ENCODE peak calls at places on chromosomes 1 and 21, in seven cellular contexts. One of them, this sample, is unnamed.

GRCh38 chr1:189117072-189117770 is 1360.4 kb downstream of the BRINP3 start:
- DNase-seq in fibroblast of pulmonary artery: no peak
- DNase-seq in fibroblast of mammary gland: no peak
- DNase-seq in transverse colon: no peak
- DNase-seq in PC-9: no peak
- DNase-seq in ascending aorta: no peak
- DNase-seq in pancreas: no peak
- DNase-seq in this sample: no peak

GRCh38 chr1:154812911-154813816 is 56.9 kb downstream of the KCNN3 start:
- DNase-seq in fibroblast of mammary gland: peak; percentile 17
- DNase-seq in pancreas: no peak
- DNase-seq in transverse colon: no peak
- DNase-seq in PC-9: no peak
- DNase-seq in fibroblast of pulmonary artery: peak; percentile 53
- DNase-seq in ascending aorta: no peak
- DNase-seq in this sample: no peak

GRCh38 chr1:101302831-101303511 is 66.2 kb downstream of the S1PR1 start:
- DNase-seq in fibroblast of mammary gland: peak; percentile 51
- DNase-seq in transverse colon: no peak
- DNase-seq in fibroblast of pulmonary artery: peak; percentile 39
- DNase-seq in ascending aorta: no peak
- DNase-seq in PC-9: no peak
- DNase-seq in pancreas: no peak
- DNase-seq in this sample: no peak

GRCh38 chr1:185464788-185465187 is 147.7 kb upstream of the IVNS1ABP start:
- DNase-seq in fibroblast of pulmonary artery: no peak
- DNase-seq in pancreas: no peak
- DNase-seq in transverse colon: no peak
- DNase-seq in ascending aorta: no peak
- DNase-seq in fibroblast of mammary gland: no peak
- DNase-seq in PC-9: no peak
- DNase-seq in this sample: no peak

GRCh38 chr1:160177667-160178066 is 12.7 kb upstream of the CASQ1 start:
- DNase-seq in PC-9: no peak
- DNase-seq in fibroblast of mammary gland: no peak
- DNase-seq in pancreas: no peak
- DNase-seq in transverse colon: no peak
- DNase-seq in fibroblast of pulmonary artery: no peak
- DNase-seq in ascending aorta: no peak
- DNase-seq in this sample: no peak

GRCh38 chr1:234968470-234968869 is 160.2 kb downstream of the TOMM20 start:
- DNase-seq in transverse colon: no peak
- DNase-seq in fibroblast of mammary gland: no peak
- DNase-seq in ascending aorta: no peak
- DNase-seq in PC-9: no peak
- DNase-seq in pancreas: no peak
- DNase-seq in fibroblast of pulmonary artery: no peak
- DNase-seq in this sample: no peak

GRCh38 chr21:34671891-34672290 is 3.1 kb downstream of the CLIC6 start:
- DNase-seq in fibroblast of pulmonary artery: no peak
- DNase-seq in fibroblast of mammary gland: no peak
- DNase-seq in pancreas: no peak
- DNase-seq in PC-9: no peak
- DNase-seq in transverse colon: no peak
- DNase-seq in ascending aorta: no peak
- DNase-seq in this sample: no peak

GRCh38 chr1:221804303-221804702 is 62.4 kb upstream of the DUSP10 start:
- DNase-seq in ascending aorta: no peak
- DNase-seq in fibroblast of pulmonary artery: no peak
- DNase-seq in fibroblast of mammary gland: no peak
- DNase-seq in pancreas: no peak
- DNase-seq in PC-9: no peak
- DNase-seq in transverse colon: no peak
- DNase-seq in this sample: no peak

GRCh38 chr1:59672851-59673574 is 141.7 kb upstream of the HOOK1 start:
- DNase-seq in transverse colon: no peak
- DNase-seq in PC-9: no peak
- DNase-seq in ascending aorta: no peak
- DNase-seq in fibroblast of pulmonary artery: peak; percentile 69
- DNase-seq in fibroblast of mammary gland: peak; percentile 88
- DNase-seq in pancreas: no peak
- DNase-seq in this sample: peak; percentile 31

GRCh38 chr21:35096959-35097358 is 47.9 kb upstream of the RUNX1 start:
- DNase-seq in transverse colon: no peak
- DNase-seq in fibroblast of mammary gland: peak; percentile 50
- DNase-seq in ascending aorta: no peak
- DNase-seq in fibroblast of pulmonary artery: no peak
- DNase-seq in pancreas: no peak
- DNase-seq in PC-9: no peak
- DNase-seq in this sample: no peak

GRCh38 chr1:211735208-211736170 is 60.1 kb upstream of the NEK2 start:
- DNase-seq in PC-9: peak; percentile 95
- DNase-seq in fibroblast of mammary gland: peak; percentile 88
- DNase-seq in fibroblast of pulmonary artery: peak; percentile 78
- DNase-seq in ascending aorta: no peak
- DNase-seq in transverse colon: peak; percentile 17
- DNase-seq in pancreas: peak; percentile 36
- DNase-seq in this sample: peak; percentile 77

GRCh38 chr1:157965584-157965983 is 27.9 kb upstream of the KIRREL1 start:
- DNase-seq in PC-9: no peak
- DNase-seq in ascending aorta: no peak
- DNase-seq in fibroblast of mammary gland: no peak
- DNase-seq in fibroblast of pulmonary artery: no peak
- DNase-seq in pancreas: no peak
- DNase-seq in transverse colon: no peak
- DNase-seq in this sample: no peak

GRCh38 chr1:24862775-24863483 is 67.1 kb downstream of the RUNX3 start:
- DNase-seq in fibroblast of mammary gland: no peak
- DNase-seq in transverse colon: no peak
- DNase-seq in ascending aorta: no peak
- DNase-seq in pancreas: no peak
- DNase-seq in fibroblast of pulmonary artery: no peak
- DNase-seq in PC-9: no peak
- DNase-seq in this sample: no peak

GRCh38 chr1:24864409-24864808 is 65.7 kb downstream of the RUNX3 start:
- DNase-seq in fibroblast of pulmonary artery: no peak
- DNase-seq in ascending aorta: no peak
- DNase-seq in PC-9: no peak
- DNase-seq in transverse colon: peak; percentile 60
- DNase-seq in pancreas: no peak
- DNase-seq in fibroblast of mammary gland: no peak
- DNase-seq in this sample: no peak

GRCh38 chr1:24860841-24861240 is 69.2 kb downstream of the RUNX3 start:
- DNase-seq in pancreas: no peak
- DNase-seq in fibroblast of pulmonary artery: no peak
- DNase-seq in transverse colon: no peak
- DNase-seq in fibroblast of mammary gland: no peak
- DNase-seq in ascending aorta: no peak
- DNase-seq in PC-9: no peak
- DNase-seq in this sample: no peak

GRCh38 chr1:24859063-24860010 is 70.7 kb downstream of the RUNX3 start:
- DNase-seq in fibroblast of mammary gland: no peak
- DNase-seq in fibroblast of pulmonary artery: no peak
- DNase-seq in PC-9: no peak
- DNase-seq in transverse colon: no peak
- DNase-seq in pancreas: no peak
- DNase-seq in ascending aorta: no peak
- DNase-seq in this sample: no peak

GRCh38 chr1:24861821-24862727 is 68.0 kb downstream of the RUNX3 start:
- DNase-seq in transverse colon: peak; percentile 73
- DNase-seq in fibroblast of pulmonary artery: peak; percentile 26
- DNase-seq in pancreas: no peak
- DNase-seq in fibroblast of mammary gland: no peak
- DNase-seq in ascending aorta: no peak
- DNase-seq in PC-9: peak; percentile 36
- DNase-seq in this sample: no peak
- TF ChIP-seq CTCF in transverse colon: no peak
- TF ChIP-seq CTCF in fibroblast of pulmonary artery: peak; percentile 25
- TF ChIP-seq CTCF in pancreas: no peak
- TF ChIP-seq CTCF in fibroblast of mammary gland: no peak
- TF ChIP-seq CTCF in ascending aorta: no peak
- TF ChIP-seq CTCF in PC-9: no peak
- TF ChIP-seq CTCF in this sample: peak; percentile 24

DNA sequence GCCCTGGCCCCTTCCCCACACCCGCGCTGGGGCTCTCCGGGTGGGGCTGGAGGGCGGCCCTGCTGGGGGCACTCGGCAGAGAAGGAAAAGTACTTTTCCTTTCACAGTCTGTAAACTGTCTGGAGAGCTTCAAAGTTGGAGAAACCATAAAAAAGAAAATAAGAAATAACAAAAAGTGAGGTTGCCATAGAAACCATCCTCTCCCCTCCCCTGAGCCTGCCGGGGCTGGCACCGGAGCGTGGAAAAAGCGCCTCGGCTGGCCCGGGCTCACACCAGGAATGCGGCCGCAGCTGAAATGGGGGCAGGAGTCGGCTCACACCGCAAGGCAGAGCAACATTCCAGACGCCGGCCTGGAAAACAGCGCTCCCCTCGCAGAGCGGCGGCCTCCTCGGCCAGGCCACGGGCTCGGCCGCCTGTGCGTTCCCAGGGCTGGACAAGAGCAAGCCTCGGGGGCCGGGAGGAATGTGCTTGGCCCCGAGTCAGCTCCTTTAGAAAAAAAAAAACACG is 69.2 kb downstream of the MORN1 start:
- DNase-seq in fibroblast of mammary gland: peak; percentile 65
- DNase-seq in pancreas: peak; percentile 67
- DNase-seq in fibroblast of pulmonary artery: peak; percentile 91
- DNase-seq in PC-9: peak; percentile 61
- DNase-seq in ascending aorta: peak; percentile 52
- DNase-seq in transverse colon: peak; percentile 60
- DNase-seq in this sample: peak; percentile 71
- H3K4me3 ChIP-seq in fibroblast of mammary gland: no peak overlapping the region
- H3K4me3 ChIP-seq in pancreas: no peak overlapping the region
- H3K4me3 ChIP-seq in fibroblast of pulmonary artery: no peak overlapping the region
- H3K4me3 ChIP-seq in PC-9: peak overlapping the region; percentile 32
- H3K4me3 ChIP-seq in ascending aorta: peak overlapping the region; percentile 28
- H3K4me3 ChIP-seq in transverse colon: no peak overlapping the region
- H3K4me3 ChIP-seq in this sample: no peak overlapping the region

GRCh38 chr1:66330711-66331110 is 203.2 kb upstream of the SGIP1 start:
- DNase-seq in fibroblast of mammary gland: no peak
- DNase-seq in PC-9: no peak
- DNase-seq in pancreas: no peak
- DNase-seq in transverse colon: no peak
- DNase-seq in ascending aorta: no peak
- DNase-seq in fibroblast of pulmonary artery: peak; percentile 56
- DNase-seq in this sample: no peak

GRCh38 chr1:66334311-66334710 is 199.6 kb upstream of the SGIP1 start:
- DNase-seq in pancreas: no peak
- DNase-seq in transverse colon: no peak
- DNase-seq in PC-9: no peak
- DNase-seq in fibroblast of pulmonary artery: no peak
- DNase-seq in ascending aorta: no peak
- DNase-seq in fibroblast of mammary gland: no peak
- DNase-seq in this sample: no peak

GRCh38 chr1:66332524-66332853 is 201.5 kb upstream of the SGIP1 start:
- DNase-seq in PC-9: no peak
- DNase-seq in fibroblast of pulmonary artery: no peak
- DNase-seq in fibroblast of mammary gland: no peak
- DNase-seq in transverse colon: no peak
- DNase-seq in ascending aorta: no peak
- DNase-seq in pancreas: no peak
- DNase-seq in this sample: no peak

GRCh38 chr1:66333463-66334232 is 200.3 kb upstream of the SGIP1 start:
- DNase-seq in transverse colon: peak; percentile 28
- DNase-seq in fibroblast of pulmonary artery: peak; percentile 69
- DNase-seq in PC-9: no peak
- DNase-seq in ascending aorta: no peak
- DNase-seq in pancreas: no peak
- DNase-seq in fibroblast of mammary gland: no peak
- DNase-seq in this sample: no peak

GRCh38 chr1:66331641-66332523 is 202.1 kb upstream of the SGIP1 start:
- DNase-seq in fibroblast of mammary gland: peak; percentile 78
- DNase-seq in transverse colon: peak; percentile 64
- DNase-seq in pancreas: peak; percentile 27
- DNase-seq in fibroblast of pulmonary artery: peak; percentile 94
- DNase-seq in ascending aorta: no peak
- DNase-seq in PC-9: no peak
- DNase-seq in this sample: peak; percentile 19
- TF ChIP-seq CTCF in fibroblast of mammary gland: peak; percentile 24
- TF ChIP-seq CTCF in transverse colon: peak; percentile 4
- TF ChIP-seq CTCF in pancreas: no peak
- TF ChIP-seq CTCF in fibroblast of pulmonary artery: peak; percentile 46
- TF ChIP-seq CTCF in ascending aorta: peak; percentile 44
- TF ChIP-seq CTCF in PC-9: no peak
- TF ChIP-seq CTCF in this sample: peak; percentile 22

GRCh38 chr1:183471748-183472487 is 381 bp upstream of the SMG7 start:
- DNase-seq in pancreas: peak; percentile 97
- DNase-seq in transverse colon: peak; percentile 98
- DNase-seq in ascending aorta: peak; percentile 93
- DNase-seq in fibroblast of mammary gland: peak; percentile 97
- DNase-seq in fibroblast of pulmonary artery: peak; percentile 98
- DNase-seq in PC-9: peak; percentile 84
- DNase-seq in this sample: peak; percentile 89

GRCh38 chr1:183473286-183473536 is 912 bp downstream of the SMG7 start:
- DNase-seq in PC-9: no peak
- DNase-seq in ascending aorta: no peak
- DNase-seq in fibroblast of pulmonary artery: no peak
- DNase-seq in fibroblast of mammary gland: peak; percentile 4
- DNase-seq in pancreas: no peak
- DNase-seq in transverse colon: no peak
- DNase-seq in this sample: no peak

GRCh38 chr1:183472488-183473285 is at the start of gene SMG7:
- DNase-seq in pancreas: peak; percentile 64
- DNase-seq in fibroblast of pulmonary artery: peak; percentile 14
- DNase-seq in ascending aorta: no peak
- DNase-seq in fibroblast of mammary gland: peak; percentile 7
- DNase-seq in transverse colon: peak; percentile 59
- DNase-seq in PC-9: no peak
- DNase-seq in this sample: no peak

GRCh38 chr1:183470147-183470960 is 1.9 kb upstream of the SMG7 start:
- DNase-seq in fibroblast of pulmonary artery: peak; percentile 73
- DNase-seq in fibroblast of mammary gland: peak; percentile 61
- DNase-seq in pancreas: peak; percentile 84
- DNase-seq in transverse colon: peak; percentile 95
- DNase-seq in ascending aorta: peak; percentile 41
- DNase-seq in PC-9: peak; percentile 77
- DNase-seq in this sample: no peak

DNA sequence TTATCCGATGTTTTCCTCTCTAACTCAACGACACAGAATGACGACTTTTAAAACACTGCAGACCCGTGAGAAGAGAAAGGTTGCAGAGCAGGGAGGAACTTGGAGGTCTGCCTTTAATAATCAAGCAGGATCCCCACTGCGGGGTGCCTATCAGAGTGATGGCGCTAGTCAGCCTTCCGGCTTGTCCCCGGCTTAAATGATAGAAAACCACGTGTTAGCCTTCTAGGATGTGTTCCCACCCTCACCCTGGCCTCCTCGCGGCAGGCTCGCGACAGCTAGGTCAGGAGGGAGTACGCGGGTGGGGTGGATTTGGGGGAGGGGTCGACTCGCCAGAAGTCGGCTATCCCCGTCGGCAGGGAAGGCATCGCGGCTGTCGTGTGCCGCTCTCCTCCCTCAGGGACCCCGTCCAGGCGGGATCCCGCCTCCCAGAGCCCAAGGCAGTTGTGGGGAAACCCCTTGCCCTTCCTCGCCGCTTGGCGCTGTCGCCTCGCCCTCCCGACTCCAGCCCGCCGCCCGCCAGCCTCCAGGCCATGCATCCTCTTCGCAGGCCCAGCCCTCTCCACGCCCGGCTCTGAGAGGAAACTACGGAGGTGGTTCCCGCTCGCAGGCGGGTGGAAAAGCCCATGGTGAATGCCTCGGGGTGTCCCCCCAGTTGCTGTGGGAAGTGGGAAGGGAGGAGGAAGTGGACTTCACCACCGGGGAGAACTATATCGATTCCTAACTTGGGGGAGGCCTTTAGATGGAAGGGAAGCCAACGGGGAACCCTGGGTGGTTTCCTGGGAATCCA is 1.1 kb upstream of the SMG7 start:
- DNase-seq in pancreas: peak; percentile 82
- DNase-seq in fibroblast of mammary gland: peak; percentile 75
- DNase-seq in transverse colon: peak; percentile 70
- DNase-seq in PC-9: peak; percentile 75
- DNase-seq in fibroblast of pulmonary artery: peak; percentile 80
- DNase-seq in ascending aorta: peak; percentile 35
- DNase-seq in this sample: no peak
- H3K4me3 ChIP-seq in pancreas: peak overlapping the region; percentile 98
- H3K4me3 ChIP-seq in fibroblast of mammary gland: peak overlapping the region; percentile 82
- H3K4me3 ChIP-seq in transverse colon: peak overlapping the region; percentile 93
- H3K4me3 ChIP-seq in PC-9: peak overlapping the region; percentile 82
- H3K4me3 ChIP-seq in fibroblast of pulmonary artery: peak overlapping the region; percentile 86
- H3K4me3 ChIP-seq in ascending aorta: peak overlapping the region; percentile 64
- H3K4me3 ChIP-seq in this sample: peak overlapping the region; percentile 70

This sample was measured in kidney epithelial cell.